ENCODE peak calls at places on chromosomes 12 and 14, in seven cellular contexts. Q is OCI-LY7; J is sigmoid colon; M is heart left ventricle; B is naive thymus-derived CD4-positive, alpha-beta T cell; T is Panc1; V is tibial artery. E is an unnamed sample. For H3K4me1 and H3K36me3, the result is how much of the 10 kb centered on the place peaks cover.

GRCh38 chr14:105065280-105066228 is at the start of gene GPR132:
- DNase-seq in Q (peak), J (peak), M (no peak), B (peak), T (no peak), V (peak), E (peak)

GRCh38 chr14:105911006-105911847 is 384.8 kb downstream of the TMEM121 start:
- DNase-seq in Q (no peak), J (no peak), M (no peak), B (no peak), T (no peak), V (no peak), E (peak)

GRCh38 chr12:19771858-19772257 is 332.6 kb downstream of the AEBP2 start:
- DNase-seq in Q (no peak), J (no peak), M (no peak), B (no peak), T (no peak), V (no peak), E (no peak)

GRCh38 chr12:28172434-28173030 is 17.7 kb upstream of the CCDC91 start:
- DNase-seq in Q (peak), J (no peak), M (no peak), B (no peak), T (peak), V (no peak), E (no peak)

GRCh38 chr14:59394268-59394667 is 70.9 kb downstream of the GPR135 start:
- DNase-seq in Q (no peak), J (no peak), M (no peak), B (no peak), T (no peak), V (no peak), E (no peak)

GRCh38 chr12:114916124-114916523 is 232.1 kb upstream of the TBX3 start:
- DNase-seq in Q (no peak), J (no peak), M (no peak), B (no peak), T (no peak), V (no peak), E (no peak)

GRCh38 chr14:59627011-59627520 is 50.5 kb upstream of the CCDC175 start:
- DNase-seq in Q (no peak), J (no peak), M (no peak), B (no peak), T (no peak), V (no peak), E (no peak)

GRCh38 chr12:77796775-77797174 is 33.9 kb upstream of the NAV3 start:
- DNase-seq in Q (no peak), J (no peak), M (no peak), B (no peak), T (no peak), V (no peak), E (no peak)

GRCh38 chr12:102095677-102096263 is 24.1 kb downstream of the NUP37 start:
- DNase-seq in Q (peak), J (no peak), M (no peak), B (no peak), T (no peak), V (no peak), E (no peak)

GRCh38 chr14:23186913-23187654 is 3.6 kb upstream of the SLC7A8 start:
- DNase-seq in Q (peak), J (no peak), M (no peak), B (peak), T (peak), V (no peak), E (no peak)

GRCh38 chr14:56715938-56716337 is 94.3 kb downstream of the OTX2 start:
- DNase-seq in Q (no peak), J (no peak), M (no peak), B (no peak), T (no peak), V (no peak), E (no peak)

GRCh38 chr12:80412343-80412953 is 31.6 kb upstream of the PTPRQ start:
- DNase-seq in Q (peak), J (no peak), M (no peak), B (no peak), T (peak), V (no peak), E (no peak)

GRCh38 chr14:73761621-73762355 is 47.6 kb upstream of the PNMA1 start:
- DNase-seq in Q (peak), J (peak), M (peak), B (no peak), T (no peak), V (no peak), E (peak)

GRCh38 chr12:15227004-15227679 is 5.9 kb upstream of the RERG start:
- DNase-seq in Q (peak), J (peak), M (peak), B (peak), T (no peak), V (no peak), E (peak)

GRCh38 chr12:120620624-120621023 is 19.8 kb upstream of the CABP1 start:
- DNase-seq in Q (no peak), J (no peak), M (no peak), B (no peak), T (no peak), V (no peak), E (peak)

GRCh38 chr12:20601668-20602280 is 93.4 kb upstream of the SLCO1C1 start:
- DNase-seq in Q (peak), J (no peak), M (no peak), B (no peak), T (no peak), V (no peak), E (no peak)

GRCh38 chr14:76352639-76353281 is 23.2 kb upstream of the ESRRB start:
- DNase-seq in Q (peak), J (no peak), M (peak), B (peak), T (no peak), V (no peak), E (no peak)

DNA sequence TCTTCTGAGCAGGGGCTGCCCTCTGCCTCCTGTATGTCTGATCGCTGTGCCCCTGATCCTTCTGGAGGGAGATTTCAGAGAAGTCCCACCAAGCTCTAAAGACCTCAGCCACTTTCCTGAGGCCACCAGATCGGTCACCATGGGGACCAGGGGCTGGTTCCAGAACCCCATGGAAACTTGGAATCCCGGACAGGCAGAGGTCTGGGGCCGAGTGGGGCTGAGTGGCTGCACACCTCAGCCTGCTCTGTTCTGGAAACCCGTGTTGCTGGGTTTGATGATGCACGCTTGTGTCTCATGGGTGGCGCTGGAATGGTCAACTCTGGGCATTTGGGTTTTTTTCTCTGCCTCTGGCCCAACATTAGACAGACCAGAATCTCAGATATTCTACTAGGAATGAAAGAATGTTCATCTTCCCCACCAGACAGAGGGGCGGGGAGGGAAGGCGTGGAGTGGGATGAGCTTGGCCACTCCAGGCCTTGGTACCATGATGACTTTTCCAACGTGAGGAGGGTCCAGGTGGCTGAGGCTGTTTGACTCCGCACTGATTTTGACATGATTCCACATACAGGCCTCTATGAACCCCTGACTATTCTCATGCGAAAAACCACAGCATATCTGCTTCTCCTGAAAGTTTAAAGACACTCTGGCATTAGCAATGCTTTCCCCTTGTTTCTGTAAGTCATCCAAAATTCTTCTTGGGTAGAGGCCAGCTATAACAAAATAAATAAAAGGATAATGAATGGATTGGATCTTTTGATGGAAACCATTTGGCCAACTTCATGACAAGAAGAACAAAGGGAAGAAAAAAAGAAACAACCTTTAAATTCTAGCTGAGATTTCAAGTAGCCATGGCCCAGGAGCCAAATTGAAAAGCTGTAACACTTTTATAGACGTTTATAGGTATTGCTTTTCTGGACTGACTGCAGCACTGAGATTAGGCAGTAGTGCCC is 114.6 kb downstream of the ADGRD1 start:
- DNase-seq in Q (no peak), J (peak), M (no peak), B (no peak), T (no peak), V (peak), E (peak)
- H3K4me1 ChIP-seq in Q (under half), J (under half), M (under half), B (under half), T (under half), V (under half), E (under half)

DNA sequence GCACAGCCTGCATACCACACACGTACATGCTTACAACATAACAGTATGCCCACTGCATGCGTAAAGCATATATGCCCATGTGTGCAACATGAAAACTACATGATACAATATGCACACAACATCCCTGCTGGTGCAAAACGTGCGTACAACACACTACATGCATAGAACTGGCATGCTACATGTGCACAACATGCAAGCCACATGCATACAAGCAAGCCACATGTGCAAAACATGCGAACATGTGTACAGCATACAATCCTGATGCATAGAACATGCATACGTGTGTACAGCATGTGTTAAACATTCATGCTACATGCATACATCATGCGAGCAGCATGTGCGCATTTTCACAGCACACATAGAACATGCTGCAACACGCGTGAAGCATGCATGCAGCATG is 8.4 kb upstream of the TMTC1 start:
- DNase-seq in Q (no peak), J (no peak), M (no peak), B (no peak), T (no peak), V (no peak), E (no peak)
- H3K4me3 ChIP-seq in Q (no peak), J (no peak), M (no peak), B (no peak), T (no peak), V (no peak), E (no peak)

GRCh38 chr12:124010687-124011086 is 37.7 kb downstream of the ZNF664 start:
- DNase-seq in Q (no peak), J (no peak), M (no peak), B (no peak), T (no peak), V (no peak), E (no peak)
- H3K36me3 ChIP-seq in Q (under half), J (under half), M (under half), B (under half), T (under half), V (under half), E (under half)

GRCh38 chr12:110340706-110341105 is 59.7 kb downstream of the ATP2A2 start:
- DNase-seq in Q (no peak), J (no peak), M (no peak), B (no peak), T (no peak), V (no peak), E (no peak)
- H3K4me1 ChIP-seq in Q (under half), J (under half), M (under half), B (under half), T (under half), V (under half), E (under half)

GRCh38 chr14:66228267-66228970 is 257.8 kb upstream of the CCDC196 start:
- DNase-seq in Q (no peak), J (no peak), M (no peak), B (no peak), T (no peak), V (no peak), E (no peak)

GRCh38 chr14:66237701-66238100 is 248.5 kb upstream of the CCDC196 start:
- DNase-seq in Q (no peak), J (no peak), M (no peak), B (no peak), T (no peak), V (no peak), E (no peak)

GRCh38 chr14:66231823-66232222 is 254.3 kb upstream of the CCDC196 start:
- DNase-seq in Q (no peak), J (no peak), M (no peak), B (no peak), T (no peak), V (no peak), E (no peak)

GRCh38 chr14:66234411-66234810 is 251.8 kb upstream of the CCDC196 start:
- DNase-seq in Q (no peak), J (no peak), M (no peak), B (no peak), T (no peak), V (no peak), E (no peak)

DNA sequence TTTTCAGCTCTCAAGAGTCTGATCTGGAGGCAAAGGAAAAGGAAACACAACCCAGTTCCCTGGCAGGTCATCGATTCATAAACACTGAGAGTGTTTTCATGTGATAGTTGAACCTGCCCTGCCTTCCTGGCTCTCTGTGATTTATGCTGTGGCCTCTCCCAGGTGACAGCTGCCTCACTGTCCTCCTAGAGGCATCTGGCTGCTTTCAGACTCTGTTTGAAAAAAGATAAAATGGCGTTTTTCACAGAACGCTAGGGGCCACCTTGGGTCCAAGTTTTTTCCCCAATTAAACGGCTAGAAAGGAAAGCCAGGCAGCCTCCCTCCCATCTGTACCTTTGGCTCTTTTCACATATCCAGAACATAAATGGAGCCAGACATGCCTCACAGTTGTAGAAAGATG is 252.6 kb upstream of the CCDC196 start:
- DNase-seq in Q (no peak), J (no peak), M (no peak), B (no peak), T (no peak), V (no peak), E (no peak)
- H3K4me3 ChIP-seq in Q (no peak), J (no peak), M (no peak), B (no peak), T (no peak), V (no peak), E (no peak)

DNA sequence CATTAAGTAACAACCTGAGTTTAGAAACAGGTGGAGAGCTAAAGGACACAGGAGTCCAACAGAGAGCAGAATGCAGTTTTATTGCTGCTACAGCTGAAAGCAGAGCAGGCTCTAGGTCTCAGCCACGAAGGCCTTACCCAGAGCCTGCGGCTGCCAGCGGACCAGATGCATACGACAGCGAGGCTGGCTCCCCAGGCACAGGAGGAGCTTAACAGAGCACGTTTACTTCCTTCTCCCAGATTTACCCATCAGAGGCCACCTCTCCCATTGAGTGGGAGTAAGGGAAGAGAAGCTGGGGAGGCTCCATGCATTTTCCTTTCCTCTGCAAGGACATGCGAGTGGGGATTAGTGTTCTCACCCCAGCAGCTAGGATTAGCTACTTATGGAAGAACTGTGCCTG is 22.6 kb downstream of the DYNC1H1 start:
- DNase-seq in Q (no peak), J (no peak), M (no peak), B (no peak), T (no peak), V (no peak), E (no peak)
- H3K36me3 ChIP-seq in Q (half or more), J (half or more), M (under half), B (under half), T (under half), V (half or more), E (half or more)

GRCh38 chr12:25884920-25885234 is 73.6 kb upstream of the RASSF8 start:
- DNase-seq in Q (no peak), J (no peak), M (no peak), B (no peak), T (no peak), V (no peak), E (peak)

GRCh38 chr12:25887367-25887766 is 71.1 kb upstream of the RASSF8 start:
- DNase-seq in Q (no peak), J (no peak), M (no peak), B (no peak), T (no peak), V (no peak), E (no peak)

GRCh38 chr12:25894759-25895158 is 63.7 kb upstream of the RASSF8 start:
- DNase-seq in Q (no peak), J (no peak), M (no peak), B (no peak), T (no peak), V (no peak), E (no peak)

GRCh38 chr12:25884024-25884919 is 74.2 kb upstream of the RASSF8 start:
- DNase-seq in Q (no peak), J (no peak), M (no peak), B (no peak), T (no peak), V (no peak), E (peak)

DNA sequence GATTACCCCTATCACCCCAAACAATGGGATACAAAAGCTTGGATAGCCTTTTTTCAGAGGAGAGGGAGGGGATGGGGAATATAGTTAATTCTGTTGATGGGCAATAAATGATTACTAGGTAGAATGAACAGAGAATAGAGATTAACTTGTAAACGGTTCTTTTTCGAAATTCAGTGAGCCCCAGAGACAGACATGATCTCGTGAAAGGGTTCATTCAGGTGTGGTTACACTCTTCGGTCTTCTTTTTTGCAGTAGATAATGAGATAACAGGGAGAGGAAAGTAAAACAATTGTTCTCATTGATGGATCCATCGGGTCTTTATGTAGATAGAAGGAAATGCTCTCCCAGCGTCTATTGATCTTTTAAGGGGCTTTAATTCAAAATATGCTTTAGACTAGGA is 69.3 kb upstream of the RASSF8 start:
- DNase-seq in Q (no peak), J (no peak), M (no peak), B (no peak), T (no peak), V (no peak), E (no peak)
- H3K4me1 ChIP-seq in Q (under half), J (under half), M (under half), B (under half), T (under half), V (under half), E (under half)